ENCODE peak calls at places on chromosome X, in four cellular contexts. R is fibroblast of the conjunctiva, A is prostate gland, N is cardiac muscle cell. J is an unnamed sample.
A peak's percentile ranks its signal among the peaks of the same experiment; 100 is the strongest.

GRCh38 chrX:625137-625691 is 5.4 kb upstream of the SHOX start:
- DNase-seq in R (no peak), N (no peak), A (no peak), J (no peak)

GRCh38 chrX:129545408-129545807 is 5.3 kb downstream of the OCRL start:
- DNase-seq in N (no peak), R (no peak), A (no peak), J (no peak)

GRCh38 chrX:68685722-68686683 is 38.5 kb downstream of the STARD8 start:
- DNase-seq in A (no peak), N (peak; percentile 87), R (no peak), J (peak; percentile 10)

GRCh38 chrX:119502727-119503483 is 34.7 kb downstream of the SLC25A5 start:
- DNase-seq in R (peak; percentile 18), A (peak; percentile 41), N (peak; percentile 33), J (peak; percentile 74)

GRCh38 chrX:72609313-72609712 is 36.7 kb upstream of the HDAC8 start:
- DNase-seq in A (no peak), R (no peak), N (peak; percentile 34), J (peak; percentile 7)

GRCh38 chrX:85865324-85865723 is 182.0 kb downstream of the CHM start:
- DNase-seq in N (no peak), A (no peak), R (no peak), J (no peak)

GRCh38 chrX:103640401-103641155 is 11.8 kb downstream of the TCEAL1 start:
- DNase-seq in A (no peak), R (no peak), N (no peak), J (peak; percentile 33)

GRCh38 chrX:16970977-16971376 is 24.5 kb downstream of the REPS2 start:
- DNase-seq in N (peak; percentile 78), R (no peak), A (no peak), J (peak; percentile 82)

GRCh38 chrX:120485562-120486520 is 16.7 kb upstream of the LAMP2 start:
- DNase-seq in A (peak; percentile 59), N (peak; percentile 89), R (peak; percentile 81), J (peak; percentile 76)

GRCh38 chrX:133254666-133255065 is 36.5 kb upstream of the TFDP3 start:
- DNase-seq in A (no peak), R (no peak), N (no peak), J (peak; percentile 34)

GRCh38 chrX:18753603-18754002 is 46.2 kb downstream of the PPEF1 start:
- DNase-seq in R (no peak), A (no peak), N (no peak), J (no peak)

GRCh38 chrX:40202456-40202855 is 104.7 kb upstream of the BCOR start:
- DNase-seq in N (no peak), R (no peak), A (no peak), J (no peak)

GRCh38 chrX:64230123-64230970 is at the start of gene ASB12:
- DNase-seq in R (no peak), N (no peak), A (no peak), J (no peak)

GRCh38 chrX:74925210-74926088 is at the start of gene NEXMIF:
- DNase-seq in N (peak; percentile 23), R (no peak), A (peak; percentile 19), J (no peak)

GRCh38 chrX:54921427-54922021 is 900 bp downstream of the TRO start:
- DNase-seq in A (peak; percentile 16), N (peak; percentile 75), R (peak; percentile 72), J (no peak)

GRCh38 chrX:30874851-30875250 is 14.2 kb downstream of the TAB3 start:
- DNase-seq in A (no peak), R (no peak), N (no peak), J (peak; percentile 40)

GRCh38 chrX:77723684-77724083 is 62.3 kb downstream of the ATRX start:
- DNase-seq in A (no peak), R (no peak), N (no peak), J (no peak)

GRCh38 chrX:140141444-140142029 is 176.2 kb upstream of the CXorf66 start:
- DNase-seq in N (peak; percentile 38), R (peak; percentile 1), A (peak; percentile 4), J (peak; percentile 8)

GRCh38 chrX:11787564-11787963 is 29.5 kb downstream of the MSL3 start:
- DNase-seq in N (peak; percentile 74), R (peak; percentile 21), A (peak; percentile 39), J (no peak)

GRCh38 chrX:68072016-68072415 is 361.3 kb downstream of the OPHN1 start:
- DNase-seq in A (no peak), R (no peak), N (peak; percentile 0), J (peak; percentile 20)

GRCh38 chrX:18810416-18810815 is 103.0 kb downstream of the PPEF1 start:
- DNase-seq in A (no peak), N (no peak), R (no peak), J (peak; percentile 27)

GRCh38 chrX:38970845-38971244 is 169.6 kb downstream of the MID1IP1 start:
- DNase-seq in R (no peak), N (no peak), A (no peak), J (no peak)

GRCh38 chrX:115499112-115499805 is 61.7 kb upstream of the PLS3 start:
- DNase-seq in R (no peak), N (peak; percentile 53), A (no peak), J (no peak)

GRCh38 chrX:149910178-149910695 is 19.1 kb upstream of the HSFX4 start:
- DNase-seq in R (no peak), A (no peak), N (no peak), J (no peak)

GRCh38 chrX:85988353-85988752 is 59.0 kb downstream of the CHM start:
- DNase-seq in N (no peak), A (no peak), R (no peak), J (no peak)

GRCh38 chrX:42755820-42756219 is 22.1 kb downstream of the PPP1R2C start:
- DNase-seq in A (no peak), R (peak; percentile 12), N (peak; percentile 70), J (peak; percentile 46)

GRCh38 chrX:130523460-130524394 is 121.9 kb downstream of the RBMX2 start:
- DNase-seq in N (peak; percentile 12), A (peak; percentile 9), R (no peak), J (no peak)

GRCh38 chrX:153875391-153876111 is 10.4 kb downstream of the L1CAM start:
- DNase-seq in A (peak; percentile 17), N (peak; percentile 46), R (no peak), J (no peak)

GRCh38 chrX:68698955-68699354 is 51.5 kb downstream of the STARD8 start:
- DNase-seq in N (no peak), A (no peak), R (no peak), J (no peak)

GRCh38 chrX:47483310-47484268 is 567 bp upstream of the ZNF41 start:
- DNase-seq in N (peak; percentile 54), A (peak; percentile 3), R (no peak), J (peak; percentile 12)

GRCh38 chrX:140447150-140447549 is 57.7 kb downstream of the SOX3 start:
- DNase-seq in N (no peak), A (no peak), R (no peak), J (no peak)

GRCh38 chrX:15350329-15350996 is 15.1 kb upstream of the PIGA start:
- DNase-seq in A (no peak), N (peak; percentile 1), R (no peak), J (no peak)

GRCh38 chrX:150324035-150324728 is 38.9 kb upstream of the MAMLD1 start:
- DNase-seq in R (peak; percentile 4), N (peak; percentile 85), A (no peak), J (peak; percentile 69)

GRCh38 chrX:154023276-154024000 is 3.7 kb upstream of the IRAK1 start:
- DNase-seq in A (no peak), N (no peak), R (no peak), J (no peak)